ENCODE peak calls at places on chromosomes 1 and 21, in five cellular contexts. One of them, this sample, is unnamed.

GRCh38 chr1:22105611-22106207 is 37.2 kb downstream of the WNT4 start:
- DNase-seq in substantia nigra: no peak
- DNase-seq in coronary artery: no peak
- DNase-seq in body of pancreas: peak; percentile 46
- DNase-seq in AG04450: peak; percentile 41
- DNase-seq in this sample: no peak

GRCh38 chr1:90876098-90876497 is 145.7 kb downstream of the ZNF644 start:
- DNase-seq in substantia nigra: no peak
- DNase-seq in coronary artery: no peak
- DNase-seq in body of pancreas: no peak
- DNase-seq in AG04450: no peak
- DNase-seq in this sample: no peak

GRCh38 chr1:229209386-229209785 is 61.5 kb upstream of the RAB4A start:
- DNase-seq in substantia nigra: no peak
- DNase-seq in coronary artery: no peak
- DNase-seq in body of pancreas: no peak
- DNase-seq in AG04450: no peak
- DNase-seq in this sample: no peak

GRCh38 chr1:90768826-90769225 is 51.7 kb upstream of the BARHL2 start:
- DNase-seq in substantia nigra: no peak
- DNase-seq in coronary artery: no peak
- DNase-seq in body of pancreas: no peak
- DNase-seq in AG04450: no peak
- DNase-seq in this sample: no peak

GRCh38 chr1:60963167-60963909 is 119.0 kb upstream of the NFIA start:
- DNase-seq in substantia nigra: no peak
- DNase-seq in coronary artery: no peak
- DNase-seq in body of pancreas: no peak
- DNase-seq in AG04450: no peak
- DNase-seq in this sample: no peak

GRCh38 chr1:53637726-53638640 is 101.0 kb downstream of the GLIS1 start:
- DNase-seq in substantia nigra: no peak
- DNase-seq in coronary artery: peak; percentile 69
- DNase-seq in body of pancreas: no peak
- DNase-seq in AG04450: no peak
- DNase-seq in this sample: no peak

GRCh38 chr21:35428927-35429326 is 379.8 kb upstream of the RUNX1 start:
- DNase-seq in substantia nigra: no peak
- DNase-seq in coronary artery: no peak
- DNase-seq in body of pancreas: no peak
- DNase-seq in AG04450: no peak
- DNase-seq in this sample: no peak

GRCh38 chr1:168551688-168552087 is 7.9 kb upstream of the XCL2 start:
- DNase-seq in substantia nigra: no peak
- DNase-seq in coronary artery: no peak
- DNase-seq in body of pancreas: no peak
- DNase-seq in AG04450: no peak
- DNase-seq in this sample: no peak

GRCh38 chr1:29237906-29238600 is 1.7 kb downstream of the PTPRU start:
- DNase-seq in substantia nigra: no peak
- DNase-seq in coronary artery: no peak
- DNase-seq in body of pancreas: peak; percentile 62
- DNase-seq in AG04450: no peak
- DNase-seq in this sample: no peak

GRCh38 chr1:155241069-155241679 is 14.1 kb downstream of the ENTREP3 start:
- DNase-seq in substantia nigra: peak; percentile 81
- DNase-seq in coronary artery: peak; percentile 79
- DNase-seq in body of pancreas: peak; percentile 80
- DNase-seq in AG04450: peak; percentile 59
- DNase-seq in this sample: no peak

GRCh38 chr1:205440476-205441317 is 15.1 kb downstream of the BLACAT1 start:
- DNase-seq in substantia nigra: peak; percentile 26
- DNase-seq in coronary artery: no peak
- DNase-seq in body of pancreas: peak; percentile 83
- DNase-seq in AG04450: no peak
- DNase-seq in this sample: peak; percentile 86

GRCh38 chr1:12708396-12708795 is 7.5 kb upstream of the AADACL3 start:
- DNase-seq in substantia nigra: no peak
- DNase-seq in coronary artery: no peak
- DNase-seq in body of pancreas: no peak
- DNase-seq in AG04450: no peak
- DNase-seq in this sample: no peak

GRCh38 chr1:221093903-221094865 is 214.9 kb downstream of the HLX start:
- DNase-seq in substantia nigra: no peak
- DNase-seq in coronary artery: no peak
- DNase-seq in body of pancreas: no peak
- DNase-seq in AG04450: no peak
- DNase-seq in this sample: no peak

GRCh38 chr21:42463861-42464515 is 32.0 kb downstream of the RSPH1 start:
- DNase-seq in substantia nigra: peak; percentile 22
- DNase-seq in coronary artery: no peak
- DNase-seq in body of pancreas: no peak
- DNase-seq in AG04450: peak; percentile 13
- DNase-seq in this sample: no peak

GRCh38 chr1:35434703-35435102 is 122.5 kb downstream of the KIAA0319L start:
- DNase-seq in substantia nigra: no peak
- DNase-seq in coronary artery: no peak
- DNase-seq in body of pancreas: no peak
- DNase-seq in AG04450: no peak
- DNase-seq in this sample: no peak

GRCh38 chr1:75855010-75855409 is 58.3 kb downstream of the MSH4 start:
- DNase-seq in substantia nigra: no peak
- DNase-seq in coronary artery: no peak
- DNase-seq in body of pancreas: no peak
- DNase-seq in AG04450: no peak
- DNase-seq in this sample: peak; percentile 64

GRCh38 chr1:118739421-118739930 is 248.7 kb downstream of the TBX15 start:
- DNase-seq in substantia nigra: no peak
- DNase-seq in coronary artery: no peak
- DNase-seq in body of pancreas: no peak
- DNase-seq in AG04450: no peak
- DNase-seq in this sample: no peak

GRCh38 chr1:58352476-58353092 is 193.9 kb downstream of the OMA1 start:
- DNase-seq in substantia nigra: no peak
- DNase-seq in coronary artery: no peak
- DNase-seq in body of pancreas: no peak
- DNase-seq in AG04450: no peak
- DNase-seq in this sample: no peak

GRCh38 chr1:30166194-30166593 is 557.2 kb downstream of the MATN1 start:
- DNase-seq in substantia nigra: no peak
- DNase-seq in coronary artery: no peak
- DNase-seq in body of pancreas: no peak
- DNase-seq in AG04450: no peak
- DNase-seq in this sample: no peak

GRCh38 chr1:5977494-5978444 is 14.5 kb downstream of the NPHP4 start:
- DNase-seq in substantia nigra: no peak
- DNase-seq in coronary artery: no peak
- DNase-seq in body of pancreas: no peak
- DNase-seq in AG04450: no peak
- DNase-seq in this sample: no peak

GRCh38 chr21:46428286-46428685 is 30.4 kb upstream of the DIP2A start:
- DNase-seq in substantia nigra: no peak
- DNase-seq in coronary artery: no peak
- DNase-seq in body of pancreas: no peak
- DNase-seq in AG04450: no peak
- DNase-seq in this sample: no peak

GRCh38 chr1:2799811-2800663 is 1.5 kb downstream of the TTC34 start:
- DNase-seq in substantia nigra: no peak
- DNase-seq in coronary artery: no peak
- DNase-seq in body of pancreas: no peak
- DNase-seq in AG04450: no peak
- DNase-seq in this sample: no peak

GRCh38 chr1:59765036-59765730 is 49.6 kb upstream of the HOOK1 start:
- DNase-seq in substantia nigra: no peak
- DNase-seq in coronary artery: no peak
- DNase-seq in body of pancreas: no peak
- DNase-seq in AG04450: no peak
- DNase-seq in this sample: peak; percentile 71

GRCh38 chr1:59757185-59757747 is 57.5 kb upstream of the HOOK1 start:
- DNase-seq in substantia nigra: no peak
- DNase-seq in coronary artery: no peak
- DNase-seq in body of pancreas: no peak
- DNase-seq in AG04450: no peak
- DNase-seq in this sample: no peak

GRCh38 chr1:59759156-59759925 is 55.4 kb upstream of the HOOK1 start:
- DNase-seq in substantia nigra: peak; percentile 81
- DNase-seq in coronary artery: peak; percentile 87
- DNase-seq in body of pancreas: peak; percentile 87
- DNase-seq in AG04450: peak; percentile 77
- DNase-seq in this sample: peak; percentile 20

GRCh38 chr1:59763418-59763817 is 51.3 kb upstream of the HOOK1 start:
- DNase-seq in substantia nigra: no peak
- DNase-seq in coronary artery: no peak
- DNase-seq in body of pancreas: no peak
- DNase-seq in AG04450: no peak
- DNase-seq in this sample: no peak

DNA sequence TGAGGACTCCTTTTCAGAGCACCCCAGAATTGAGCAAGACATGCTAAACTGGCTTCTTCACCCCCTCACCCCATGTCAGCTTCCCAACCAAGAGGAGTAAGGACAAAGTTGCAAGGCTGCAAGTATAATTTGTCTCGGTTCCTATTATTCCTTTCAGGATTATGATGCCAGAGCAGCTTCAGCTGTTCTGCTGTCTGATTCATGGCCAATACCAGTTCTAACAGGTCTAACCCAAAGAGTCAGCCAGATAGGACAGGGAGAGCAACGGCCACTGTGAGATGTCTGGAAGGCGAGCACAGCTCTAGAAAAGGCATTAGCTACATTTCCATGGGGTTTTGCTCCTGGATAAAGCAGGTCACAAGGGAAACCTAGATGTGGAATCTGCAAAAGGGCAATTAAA is 53.3 kb upstream of the HOOK1 start:
- DNase-seq in substantia nigra: no peak
- DNase-seq in coronary artery: no peak
- DNase-seq in body of pancreas: no peak
- DNase-seq in AG04450: no peak
- DNase-seq in this sample: peak; percentile 22
- H3K27ac ChIP-seq in substantia nigra: no peak overlapping the region
- H3K27ac ChIP-seq in coronary artery: no peak overlapping the region
- H3K27ac ChIP-seq in body of pancreas: no peak overlapping the region
- H3K27ac ChIP-seq in AG04450: no peak overlapping the region
- H3K27ac ChIP-seq in this sample: peak overlapping the region; percentile 25

DNA sequence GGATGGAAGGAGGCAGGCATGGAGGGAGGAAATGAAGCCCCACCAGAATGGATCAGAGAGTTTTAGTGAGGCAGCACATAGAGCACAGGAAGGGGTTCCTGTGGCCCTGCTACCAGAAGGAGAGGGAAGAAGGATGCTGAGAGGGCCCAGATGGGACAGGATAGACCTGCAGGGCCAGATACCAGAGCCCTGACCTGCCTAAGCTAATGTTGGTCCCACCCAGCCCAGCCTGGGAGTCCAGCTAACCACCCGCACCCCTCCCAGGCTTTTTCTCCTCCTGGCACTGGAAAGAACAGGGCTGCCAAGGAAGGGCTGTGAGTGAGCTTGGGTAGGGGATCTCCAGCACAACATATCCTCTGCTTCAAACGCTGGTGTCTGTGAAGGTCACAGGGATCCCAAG is 6.9 kb downstream of the NECTIN4 start:
- DNase-seq in substantia nigra: no peak
- DNase-seq in coronary artery: no peak
- DNase-seq in body of pancreas: no peak
- DNase-seq in AG04450: no peak
- DNase-seq in this sample: no peak
- H3K27ac ChIP-seq in substantia nigra: no peak overlapping the region
- H3K27ac ChIP-seq in coronary artery: no peak overlapping the region
- H3K27ac ChIP-seq in body of pancreas: peak overlapping the region; percentile 70
- H3K27ac ChIP-seq in AG04450: no peak overlapping the region
- H3K27ac ChIP-seq in this sample: peak overlapping the region; percentile 95

DNA sequence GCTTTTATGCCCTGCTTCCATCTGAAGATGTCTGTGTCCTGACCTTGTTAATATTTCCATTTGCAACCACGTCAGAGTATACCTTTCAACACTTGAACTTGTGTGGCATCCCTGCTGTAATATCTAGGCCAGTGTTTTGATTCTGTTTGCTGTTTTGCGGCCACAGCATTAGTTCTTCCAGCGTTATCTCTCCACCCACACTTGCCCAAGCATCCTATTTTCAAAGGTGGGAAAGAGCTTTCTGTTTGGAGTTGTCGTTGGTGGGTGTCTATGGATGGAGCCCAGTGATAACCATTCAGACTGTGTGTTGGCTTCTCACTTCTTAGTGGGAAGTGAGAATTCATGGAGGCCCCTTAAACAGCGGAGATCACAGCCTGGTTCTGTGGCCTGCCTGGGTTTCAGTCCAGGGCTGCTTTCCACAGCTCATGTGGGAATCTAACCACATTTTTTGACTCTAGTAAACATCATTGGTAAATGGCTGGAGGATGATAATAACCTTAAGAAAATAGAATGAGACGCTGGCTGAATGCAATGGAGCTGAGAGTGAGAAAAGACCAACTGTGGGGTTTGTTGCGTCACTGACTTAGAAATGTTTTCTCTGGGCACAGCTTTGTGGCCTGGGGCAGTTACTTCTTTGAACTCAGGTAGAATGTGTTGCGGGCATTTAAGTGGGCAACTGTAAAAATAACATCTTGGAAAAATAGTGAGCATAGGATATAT is 7.6 kb downstream of the TENT5C start:
- DNase-seq in substantia nigra: no peak
- DNase-seq in coronary artery: peak; percentile 46
- DNase-seq in body of pancreas: no peak
- DNase-seq in AG04450: no peak
- DNase-seq in this sample: no peak
- H3K27ac ChIP-seq in substantia nigra: no peak overlapping the region
- H3K27ac ChIP-seq in coronary artery: peak overlapping the region; percentile 14
- H3K27ac ChIP-seq in body of pancreas: peak overlapping the region; percentile 93
- H3K27ac ChIP-seq in AG04450: peak overlapping the region; percentile 68
- H3K27ac ChIP-seq in this sample: no peak overlapping the region

DNA sequence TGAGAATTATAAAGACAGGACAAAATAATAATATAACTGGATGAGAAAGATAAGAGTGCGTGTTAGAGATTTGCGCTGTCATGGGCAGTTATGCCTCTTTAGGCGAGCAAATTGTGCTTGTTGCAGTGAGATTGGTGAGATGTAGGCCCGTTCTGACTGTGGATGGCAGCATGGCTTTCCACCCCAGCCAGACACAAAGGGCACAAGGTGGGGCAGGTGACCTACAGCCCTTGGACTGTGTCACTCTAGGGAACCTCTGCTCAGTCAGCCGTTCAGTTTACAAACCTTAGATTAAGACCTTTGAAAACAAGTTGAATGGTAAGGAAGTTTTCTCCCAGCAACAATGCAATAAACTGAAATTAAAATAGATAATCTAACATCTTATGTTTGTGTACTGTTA is 58.3 kb upstream of the IGSF5 start:
- DNase-seq in substantia nigra: no peak
- DNase-seq in coronary artery: no peak
- DNase-seq in body of pancreas: no peak
- DNase-seq in AG04450: no peak
- DNase-seq in this sample: no peak
- H3K27ac ChIP-seq in substantia nigra: no peak overlapping the region
- H3K27ac ChIP-seq in coronary artery: no peak overlapping the region
- H3K27ac ChIP-seq in body of pancreas: peak overlapping the region; percentile 26
- H3K27ac ChIP-seq in AG04450: no peak overlapping the region
- H3K27ac ChIP-seq in this sample: no peak overlapping the region

DNA sequence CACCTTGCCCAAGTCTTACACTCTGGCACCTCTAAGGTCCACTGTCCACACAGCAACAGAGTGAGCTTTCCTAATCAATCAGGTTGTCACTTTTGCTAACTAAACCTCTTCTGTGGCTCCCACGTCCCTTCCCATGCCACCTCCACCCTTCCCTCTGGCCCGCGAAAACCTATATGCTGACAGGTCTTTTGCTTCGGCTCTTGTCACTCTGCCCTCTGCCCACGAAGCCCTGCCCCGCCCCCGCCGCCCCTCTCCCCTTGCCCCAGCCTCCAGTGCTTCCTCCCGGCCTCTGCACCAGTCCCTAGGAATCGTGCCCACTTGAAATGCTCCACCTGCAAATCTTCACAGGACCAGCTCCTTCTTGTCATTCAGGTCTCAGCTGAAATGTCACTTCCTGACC is 8.1 kb downstream of the TP53BP2 start:
- DNase-seq in substantia nigra: no peak
- DNase-seq in coronary artery: no peak
- DNase-seq in body of pancreas: peak; percentile 34
- DNase-seq in AG04450: no peak
- DNase-seq in this sample: no peak
- H3K27ac ChIP-seq in substantia nigra: no peak overlapping the region
- H3K27ac ChIP-seq in coronary artery: peak overlapping the region; percentile 27
- H3K27ac ChIP-seq in body of pancreas: peak overlapping the region; percentile 32
- H3K27ac ChIP-seq in AG04450: no peak overlapping the region
- H3K27ac ChIP-seq in this sample: no peak overlapping the region